ENCODE peak calls at places on chromosomes 16 and 17, in six cellular contexts. S is K562, T is GM12878, C is GM12891, Y is H1, D is HepG2. H is an unnamed sample.
A peak's percentile ranks its signal among the peaks of the same experiment; 100 is the strongest.

GRCh38 chr17:80798595-80799552 is 192.8 kb upstream of the CHMP6 start:
- DNase-seq in S (peak; percentile 55), T (no peak), C (no peak), Y (no peak), D (no peak), H (no peak)

GRCh38 chr17:34393401-34393800 is 30.4 kb upstream of the CCL1 start:
- DNase-seq in S (no peak), T (no peak), C (no peak), Y (no peak), D (no peak), H (no peak)

GRCh38 chr16:65032397-65032796 is 89.5 kb downstream of the CDH11 start:
- DNase-seq in S (no peak), T (no peak), C (no peak), Y (no peak), D (no peak), H (no peak)

GRCh38 chr17:34146440-34147043 is 108.5 kb upstream of the CCL2 start:
- DNase-seq in S (peak; percentile 73), T (no peak), C (peak; percentile 37), Y (peak; percentile 90), D (peak; percentile 43), H (peak; percentile 27)

GRCh38 chr17:34081269-34081668 is 173.8 kb upstream of the CCL2 start:
- DNase-seq in S (peak; percentile 32), T (no peak), C (peak; percentile 7), Y (peak; percentile 57), D (no peak), H (peak; percentile 6)

GRCh38 chr16:4183258-4184037 is 58.4 kb downstream of the SRL start:
- DNase-seq in S (peak; percentile 100), T (peak; percentile 56), C (peak; percentile 100), Y (peak; percentile 99), D (peak; percentile 81), H (peak; percentile 98)

GRCh38 chr16:380837-381787 is 666 bp downstream of the PGAP6 start:
- DNase-seq in S (peak; percentile 60), T (no peak), C (peak; percentile 69), Y (peak; percentile 66), D (no peak), H (peak; percentile 61)

GRCh38 chr17:72338304-72338703 is 217.5 kb downstream of the SOX9 start:
- DNase-seq in S (no peak), T (no peak), C (no peak), Y (no peak), D (no peak), H (no peak)

GRCh38 chr17:78040561-78041400 is 82.3 kb downstream of the TNRC6C start:
- DNase-seq in S (no peak), T (peak; percentile 21), C (peak; percentile 39), Y (no peak), D (no peak), H (no peak)

GRCh38 chr17:312476-313148 is 40.0 kb downstream of the RPH3AL start:
- DNase-seq in S (no peak), T (no peak), C (no peak), Y (no peak), D (no peak), H (no peak)

GRCh38 chr17:61574542-61575351 is 16.3 kb downstream of the NACA2 start:
- DNase-seq in S (no peak), T (no peak), C (no peak), Y (no peak), D (peak; percentile 80), H (no peak)

GRCh38 chr16:17469011-17469741 is 1.6 kb downstream of the XYLT1 start:
- DNase-seq in S (no peak), T (no peak), C (no peak), Y (no peak), D (no peak), H (no peak)

GRCh38 chr16:72093448-72094265 is at the start of the genes DHX38 and TXNL4B:
- DNase-seq in S (peak; percentile 95), T (peak; percentile 98), C (peak; percentile 92), Y (peak; percentile 85), D (peak; percentile 100), H (peak; percentile 95)
- TF ChIP-seq POLR2A in S (peak; percentile 86), T (peak; percentile 86), C (peak; percentile 67), Y (peak; percentile 89), D (peak; percentile 95), H (peak; percentile 85)

GRCh38 chr17:8711291-8711690 is 33.3 kb downstream of the CCDC42 start:
- DNase-seq in S (no peak), T (no peak), C (no peak), Y (no peak), D (no peak), H (no peak)

GRCh38 chr17:8707591-8708453 is 36.8 kb downstream of the CCDC42 start:
- DNase-seq in S (no peak), T (no peak), C (no peak), Y (no peak), D (peak; percentile 65), H (no peak)

GRCh38 chr17:8710766-8711165 is 33.9 kb downstream of the CCDC42 start:
- DNase-seq in S (no peak), T (no peak), C (no peak), Y (no peak), D (no peak), H (no peak)

GRCh38 chr17:8707232-8707590 is 37.4 kb downstream of the CCDC42 start:
- DNase-seq in S (no peak), T (no peak), C (no peak), Y (no peak), D (no peak), H (no peak)

GRCh38 chr17:8709006-8709405 is 35.6 kb downstream of the CCDC42 start:
- DNase-seq in S (no peak), T (no peak), C (no peak), Y (no peak), D (no peak), H (no peak)
- TF ChIP-seq TAF1 in S (no peak), T (no peak), C (no peak), Y (no peak), D (no peak), H (no peak)

GRCh38 chr16:89102035-89102776 is 8.6 kb downstream of the ACSF3 start:
- DNase-seq in S (no peak), T (no peak), C (no peak), Y (no peak), D (no peak), H (no peak)
- TF ChIP-seq POLR2A in S (no peak), T (peak; percentile 58), C (no peak), Y (no peak), D (no peak), H (no peak)

GRCh38 chr17:49501496-49501895 is 6.4 kb downstream of the NGFR start:
- DNase-seq in S (no peak), T (no peak), C (no peak), Y (no peak), D (peak; percentile 33), H (no peak)
- TF ChIP-seq TAF1 in S (no peak), T (no peak), C (no peak), Y (no peak), D (no peak), H (no peak)

GRCh38 chr17:57955183-57955952 is at the start of gene CUEDC1:
- DNase-seq in S (peak; percentile 79), T (no peak), C (peak; percentile 68), Y (peak; percentile 82), D (no peak), H (peak; percentile 74)
- TF ChIP-seq POLR2A in S (no peak), T (no peak), C (no peak), Y (no peak), D (no peak), H (no peak)

GRCh38 chr17:20257008-20257407 is 210.3 kb downstream of the LGALS9B start:
- DNase-seq in S (no peak), T (no peak), C (no peak), Y (no peak), D (no peak), H (no peak)

GRCh38 chr17:20259668-20260067 is 207.7 kb downstream of the LGALS9B start:
- DNase-seq in S (no peak), T (no peak), C (no peak), Y (no peak), D (no peak), H (no peak)

GRCh38 chr17:20253323-20253722 is 214.0 kb downstream of the LGALS9B start:
- DNase-seq in S (no peak), T (no peak), C (no peak), Y (no peak), D (no peak), H (no peak)

DNA sequence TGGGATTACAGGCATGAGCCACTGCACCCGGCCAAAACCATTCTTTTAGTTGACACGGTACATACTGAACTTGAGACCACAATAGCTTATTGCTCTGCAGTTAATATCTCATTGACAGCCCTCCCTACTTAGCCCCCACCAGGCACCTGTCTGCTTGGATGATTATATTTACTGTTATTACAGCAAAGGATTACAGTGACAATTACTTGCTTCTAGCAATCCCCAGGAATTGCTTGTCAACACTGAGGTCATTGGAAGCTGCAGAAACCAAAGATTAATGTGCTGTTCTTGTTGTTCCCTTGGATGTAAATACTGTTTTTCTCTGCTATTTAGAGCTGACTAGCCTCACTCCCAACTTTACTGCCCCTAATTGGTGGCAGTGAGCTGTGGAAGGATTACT is 211.2 kb downstream of the LGALS9B start:
- DNase-seq in S (no peak), T (no peak), C (no peak), Y (no peak), D (no peak), H (no peak)
- TF ChIP-seq TAF1 in S (no peak), T (no peak), C (no peak), Y (no peak), D (no peak), H (no peak)

GRCh38 chr17:76262732-76263344 is 2.3 kb upstream of the UBALD2 start:
- DNase-seq in S (no peak), T (no peak), C (no peak), Y (no peak), D (no peak), H (no peak)
- TF ChIP-seq POLR2A in S (no peak), T (no peak), C (no peak), Y (no peak), D (no peak), H (no peak)

H was measured in GM12892.